ENCODE peak calls at places on chromosome 4, in ten cellular contexts. H is fibroblast of mammary gland, D is mucosa of descending colon, K is nephron progenitor cell, W is GM20000, C is WTC11, V is lower lobe of right lung, S is GM12865, B is HL-60, R is GM23338. Y is an unnamed sample.
A peak's percentile ranks its signal among the peaks of the same experiment; 100 is the strongest.

GRCh38 chr4:157978680-157979361 is 194.0 kb downstream of the GASK1B start:
- DNase-seq in H (peak; percentile 71), D (peak; percentile 31), K (peak; percentile 66), W (peak; percentile 46), C (peak; percentile 45), V (no peak), S (peak; percentile 63), B (peak; percentile 46), R (peak; percentile 90), Y (peak; percentile 55)

GRCh38 chr4:156596026-156596425 is 375.6 kb downstream of the PDGFC start:
- DNase-seq in H (peak; percentile 28), D (no peak), K (no peak), W (no peak), C (no peak), V (no peak), S (no peak), B (no peak), R (no peak), Y (no peak)

GRCh38 chr4:86856896-86857295 is 7.7 kb upstream of the SLC10A6 start:
- DNase-seq in H (no peak), D (no peak), K (no peak), W (no peak), C (no peak), V (no peak), S (no peak), B (no peak), R (no peak), Y (no peak)

GRCh38 chr4:128310266-128310697 is 22.7 kb upstream of the PGRMC2 start:
- DNase-seq in H (peak; percentile 34), D (peak; percentile 64), K (no peak), W (no peak), C (no peak), V (no peak), S (no peak), B (no peak), R (peak; percentile 44), Y (peak; percentile 22)

GRCh38 chr4:38774181-38774580 is 8.6 kb downstream of the TLR10 start:
- DNase-seq in H (peak; percentile 28), D (no peak), K (no peak), W (no peak), C (no peak), V (no peak), S (no peak), B (no peak), R (no peak), Y (no peak)

GRCh38 chr4:168569066-168569908 is 72.4 kb downstream of the PALLD start:
- DNase-seq in H (peak; percentile 52), D (no peak), K (no peak), W (no peak), C (no peak), V (no peak), S (no peak), B (no peak), R (no peak), Y (no peak)

GRCh38 chr4:14824189-14824588 is 178.1 kb upstream of the CPEB2 start:
- DNase-seq in H (no peak), D (no peak), K (no peak), W (no peak), C (no peak), V (no peak), S (no peak), B (no peak), R (no peak), Y (no peak)

GRCh38 chr4:76960014-76960413 is 10.5 kb downstream of the SEPTIN11 start:
- DNase-seq in H (peak; percentile 41), D (no peak), K (no peak), W (peak; percentile 60), C (no peak), V (no peak), S (peak; percentile 67), B (no peak), R (no peak), Y (no peak)

GRCh38 chr4:88705223-88705622 is 7.6 kb upstream of the NAP1L5 start:
- DNase-seq in H (no peak), D (no peak), K (no peak), W (no peak), C (no peak), V (no peak), S (no peak), B (no peak), R (no peak), Y (no peak)

GRCh38 chr4:88705805-88706518 is 8.3 kb upstream of the NAP1L5 start:
- DNase-seq in H (peak; percentile 31), D (no peak), K (no peak), W (no peak), C (no peak), V (no peak), S (no peak), B (no peak), R (no peak), Y (no peak)

GRCh38 chr4:88702780-88703179 is 5.2 kb upstream of the NAP1L5 start:
- DNase-seq in H (no peak), D (no peak), K (no peak), W (no peak), C (no peak), V (no peak), S (no peak), B (no peak), R (no peak), Y (no peak)

GRCh38 chr4:88709989-88710388 is 12.4 kb upstream of the NAP1L5 start:
- DNase-seq in H (no peak), D (no peak), K (no peak), W (no peak), C (no peak), V (no peak), S (no peak), B (no peak), R (no peak), Y (no peak)

DNA sequence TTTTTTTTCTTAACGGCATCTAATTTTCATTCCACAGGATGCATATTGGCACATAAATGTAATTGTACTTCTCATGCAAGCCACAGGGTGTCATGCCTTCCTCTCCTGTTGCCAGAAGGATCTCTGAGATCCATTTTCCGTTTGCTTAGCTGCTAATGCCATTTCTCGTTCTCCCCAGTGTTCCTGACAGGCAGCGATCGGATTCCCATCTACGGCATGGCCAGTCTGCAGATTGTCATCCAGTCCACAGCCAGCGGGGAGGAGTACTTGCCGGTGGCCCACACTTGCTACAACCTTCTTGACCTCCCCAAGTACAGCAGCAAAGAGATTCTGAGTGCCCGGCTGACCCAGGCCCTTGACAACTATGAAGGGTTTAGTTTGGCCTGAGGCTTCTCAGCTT is 8.9 kb upstream of the NAP1L5 start:
- DNase-seq in H (peak; percentile 76), D (no peak), K (peak; percentile 6), W (no peak), C (no peak), V (no peak), S (no peak), B (no peak), R (peak; percentile 70), Y (no peak)
- TF ChIP-seq CTCF in H (peak; percentile 75), D (no peak), K (peak; percentile 42), W (no peak), C (no peak), V (peak; percentile 46), S (no peak), B (no peak), R (peak; percentile 80), Y (peak; percentile 48)

GRCh38 chr4:161948026-161948770 is 215.6 kb downstream of the FSTL5 start:
- DNase-seq in H (no peak), D (no peak), K (no peak), W (no peak), C (no peak), V (no peak), S (no peak), B (no peak), R (no peak), Y (no peak)

GRCh38 chr4:161949941-161950725 is 213.7 kb downstream of the FSTL5 start:
- DNase-seq in H (peak; percentile 3), D (no peak), K (no peak), W (no peak), C (no peak), V (no peak), S (no peak), B (no peak), R (peak; percentile 22), Y (no peak)

DNA sequence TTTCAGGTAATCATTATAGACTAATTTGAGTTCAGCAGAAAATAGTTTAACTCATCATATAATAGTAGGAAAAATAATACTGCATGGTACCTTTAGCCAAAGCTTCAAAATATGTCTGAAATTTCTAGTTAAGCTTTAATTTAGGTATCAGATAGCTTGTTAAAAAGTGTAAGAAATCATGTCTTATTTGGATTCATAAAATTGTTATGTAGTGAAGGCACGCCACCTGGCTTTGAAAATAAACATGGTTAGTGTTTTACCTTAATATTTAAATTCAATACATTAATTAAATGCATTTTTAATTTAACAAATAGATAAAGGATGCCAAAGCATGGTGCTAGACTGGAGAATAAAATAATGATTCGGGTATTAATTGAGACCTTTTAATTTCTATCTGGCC is 211.4 kb downstream of the FSTL5 start:
- DNase-seq in H (no peak), D (no peak), K (no peak), W (no peak), C (no peak), V (no peak), S (no peak), B (no peak), R (no peak), Y (no peak)
- TF ChIP-seq CTCF in H (no peak), D (no peak), K (no peak), W (no peak), C (no peak), V (no peak), S (peak; percentile 4), B (no peak), R (no peak), Y (no peak)

GRCh38 chr4:142040043-142040442 is 403.7 kb downstream of the IL15 start:
- DNase-seq in H (peak; percentile 5), D (no peak), K (no peak), W (no peak), C (peak; percentile 12), V (no peak), S (no peak), B (no peak), R (peak; percentile 39), Y (no peak)

GRCh38 chr4:142043509-142043908 is 407.1 kb downstream of the IL15 start:
- DNase-seq in H (peak; percentile 59), D (no peak), K (no peak), W (no peak), C (no peak), V (no peak), S (no peak), B (no peak), R (no peak), Y (no peak)

GRCh38 chr4:142044271-142044670 is 407.9 kb downstream of the IL15 start:
- DNase-seq in H (peak; percentile 51), D (no peak), K (no peak), W (no peak), C (no peak), V (no peak), S (no peak), B (no peak), R (peak; percentile 36), Y (no peak)

GRCh38 chr4:142045996-142046395 is 409.6 kb downstream of the IL15 start:
- DNase-seq in H (no peak), D (no peak), K (no peak), W (no peak), C (no peak), V (no peak), S (no peak), B (no peak), R (no peak), Y (no peak)

DNA sequence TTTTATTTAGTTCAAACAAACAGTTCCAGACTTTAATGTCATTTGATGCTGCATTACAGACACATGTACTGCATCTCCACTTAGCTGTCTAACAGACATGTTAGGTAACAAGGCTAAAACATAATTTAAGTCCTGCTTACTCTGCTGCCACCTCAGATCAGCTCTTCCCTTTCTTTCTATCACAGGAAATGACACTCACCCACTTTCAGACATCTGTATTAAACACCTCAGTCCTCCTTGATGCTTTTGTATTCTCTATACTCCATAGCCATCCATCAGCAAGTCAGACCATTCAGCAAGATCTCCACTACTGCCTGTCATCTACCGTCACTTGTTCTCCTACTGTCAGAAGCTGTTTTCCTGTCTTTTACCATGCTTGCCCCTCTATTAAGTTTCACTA is 405.4 kb downstream of the IL15 start:
- DNase-seq in H (no peak), D (no peak), K (no peak), W (no peak), C (no peak), V (no peak), S (no peak), B (no peak), R (no peak), Y (no peak)
- TF ChIP-seq CTCF in H (no peak), D (no peak), K (no peak), W (no peak), C (no peak), V (no peak), S (no peak), B (no peak), R (no peak), Y (no peak)

GRCh38 chr4:81213671-81214070 is 1.4 kb downstream of the PRKG2 start:
- DNase-seq in H (peak; percentile 33), D (no peak), K (no peak), W (no peak), C (no peak), V (no peak), S (no peak), B (no peak), R (no peak), Y (no peak)

GRCh38 chr4:81211956-81212355 is 3.1 kb downstream of the PRKG2 start:
- DNase-seq in H (peak; percentile 78), D (no peak), K (no peak), W (no peak), C (no peak), V (no peak), S (no peak), B (no peak), R (no peak), Y (no peak)

GRCh38 chr4:81207793-81208192 is 7.2 kb downstream of the PRKG2 start:
- DNase-seq in H (peak; percentile 90), D (no peak), K (no peak), W (no peak), C (no peak), V (no peak), S (no peak), B (no peak), R (no peak), Y (no peak)
- TF ChIP-seq CTCF in H (no peak), D (no peak), K (no peak), W (no peak), C (no peak), V (no peak), S (no peak), B (no peak), R (no peak), Y (no peak)